ENCODE peak calls at places on chromosomes 13 and 19, in eight cellular contexts. V, I, Q, W, G, P, B and H are unnamed samples.

GRCh38 chr19:36169084-36169760 is 17.0 kb upstream of the COX7A1 start:
- DNase-seq in V (no peak), I (no peak), Q (no peak), W (peak), G (no peak), P (peak), B (no peak), H (no peak)

GRCh38 chr19:19276386-19276785 is 3.3 kb upstream of the TM6SF2 start:
- DNase-seq in V (no peak), I (no peak), Q (no peak), W (peak), G (no peak), P (no peak), B (no peak), H (no peak)

GRCh38 chr13:32284927-32285632 is 30.1 kb downstream of the ZAR1L start:
- DNase-seq in V (no peak), I (no peak), Q (no peak), W (peak), G (no peak), P (peak), B (no peak), H (no peak)

GRCh38 chr19:3366104-3366760 is at the start of gene NFIC:
- DNase-seq in V (no peak), I (peak), Q (no peak), W (peak), G (peak), P (peak), B (peak), H (no peak)

GRCh38 chr19:48554385-48555091 is 2.6 kb downstream of the SULT2B1 start:
- DNase-seq in V (no peak), I (no peak), Q (no peak), W (no peak), G (no peak), P (no peak), B (no peak), H (no peak)

GRCh38 chr19:12784871-12785430 is 6.3 kb upstream of the JUNB start:
- DNase-seq in V (no peak), I (no peak), Q (no peak), W (no peak), G (no peak), P (peak), B (peak), H (peak)

GRCh38 chr13:44116562-44117315 is 237.0 kb downstream of the LACC1 start:
- DNase-seq in V (peak), I (no peak), Q (no peak), W (peak), G (no peak), P (peak), B (peak), H (no peak)

GRCh38 chr19:18699403-18700054 is 16.0 kb downstream of the CRTC1 start:
- DNase-seq in V (peak), I (no peak), Q (no peak), W (no peak), G (no peak), P (no peak), B (no peak), H (no peak)

GRCh38 chr19:3320853-3321252 is 45.5 kb upstream of the NFIC start:
- DNase-seq in V (no peak), I (no peak), Q (no peak), W (no peak), G (no peak), P (no peak), B (no peak), H (no peak)

GRCh38 chr19:38729653-38730469 is 14.4 kb downstream of the CAPN12 start:
- DNase-seq in V (peak), I (peak), Q (peak), W (peak), G (no peak), P (peak), B (peak), H (peak)

GRCh38 chr19:41175825-41176734 is 16.9 kb upstream of the CYP2S1 start:
- DNase-seq in V (peak), I (peak), Q (no peak), W (peak), G (peak), P (peak), B (peak), H (peak)

GRCh38 chr19:52637718-52638585 is at the start of gene ZNF83:
- DNase-seq in V (peak), I (peak), Q (peak), W (peak), G (peak), P (peak), B (peak), H (peak)